ENCODE peak calls at places on chromosome 21, in eight cellular contexts. One of them, this sample, is unnamed.

GRCh38 chr21:14259669-14260458 is 43.9 kb downstream of the RBM11 start:
- DNase-seq in CD8-positive, alpha-beta T cell: no peak
- DNase-seq in psoas muscle: no peak
- DNase-seq in prostate gland: no peak
- DNase-seq in colonic mucosa: peak; percentile 30
- DNase-seq in naive thymus-derived CD4-positive, alpha-beta T cell: no peak
- DNase-seq in tibial artery: no peak
- DNase-seq in A673: peak; percentile 78
- DNase-seq in this sample: no peak

GRCh38 chr21:31505975-31506374 is 153.5 kb upstream of the SOD1 start:
- DNase-seq in CD8-positive, alpha-beta T cell: no peak
- DNase-seq in A673: peak; percentile 58
- DNase-seq in naive thymus-derived CD4-positive, alpha-beta T cell: no peak
- DNase-seq in tibial artery: no peak
- DNase-seq in psoas muscle: no peak
- DNase-seq in prostate gland: no peak
- DNase-seq in colonic mucosa: no peak
- DNase-seq in this sample: no peak

GRCh38 chr21:31624961-31625491 is 34.5 kb upstream of the SOD1 start:
- DNase-seq in psoas muscle: no peak
- DNase-seq in CD8-positive, alpha-beta T cell: no peak
- DNase-seq in A673: no peak
- DNase-seq in tibial artery: no peak
- DNase-seq in colonic mucosa: no peak
- DNase-seq in naive thymus-derived CD4-positive, alpha-beta T cell: no peak
- DNase-seq in prostate gland: no peak
- DNase-seq in this sample: no peak

GRCh38 chr21:40095477-40095876 is 228.2 kb downstream of the PCP4 start:
- DNase-seq in tibial artery: no peak
- DNase-seq in naive thymus-derived CD4-positive, alpha-beta T cell: no peak
- DNase-seq in psoas muscle: no peak
- DNase-seq in CD8-positive, alpha-beta T cell: no peak
- DNase-seq in prostate gland: no peak
- DNase-seq in colonic mucosa: no peak
- DNase-seq in A673: no peak
- DNase-seq in this sample: no peak

GRCh38 chr21:31294691-31295090 is 49.4 kb downstream of the TIAM1 start:
- DNase-seq in naive thymus-derived CD4-positive, alpha-beta T cell: no peak
- DNase-seq in colonic mucosa: no peak
- DNase-seq in psoas muscle: no peak
- DNase-seq in CD8-positive, alpha-beta T cell: no peak
- DNase-seq in prostate gland: no peak
- DNase-seq in A673: no peak
- DNase-seq in tibial artery: no peak
- DNase-seq in this sample: no peak

GRCh38 chr21:25496825-25497482 is 110.3 kb downstream of the MRPL39 start:
- DNase-seq in tibial artery: no peak
- DNase-seq in psoas muscle: no peak
- DNase-seq in A673: no peak
- DNase-seq in naive thymus-derived CD4-positive, alpha-beta T cell: no peak
- DNase-seq in CD8-positive, alpha-beta T cell: no peak
- DNase-seq in prostate gland: no peak
- DNase-seq in colonic mucosa: no peak
- DNase-seq in this sample: no peak

GRCh38 chr21:37393030-37393429 is 26.5 kb downstream of the DYRK1A start:
- DNase-seq in psoas muscle: no peak
- DNase-seq in prostate gland: no peak
- DNase-seq in colonic mucosa: no peak
- DNase-seq in A673: no peak
- DNase-seq in CD8-positive, alpha-beta T cell: no peak
- DNase-seq in tibial artery: no peak
- DNase-seq in naive thymus-derived CD4-positive, alpha-beta T cell: no peak
- DNase-seq in this sample: no peak

GRCh38 chr21:14737922-14738321 is 191.8 kb upstream of the SAMSN1 start:
- DNase-seq in A673: peak; percentile 69
- DNase-seq in prostate gland: peak; percentile 45
- DNase-seq in tibial artery: no peak
- DNase-seq in CD8-positive, alpha-beta T cell: peak; percentile 40
- DNase-seq in naive thymus-derived CD4-positive, alpha-beta T cell: peak; percentile 54
- DNase-seq in psoas muscle: no peak
- DNase-seq in colonic mucosa: peak; percentile 82
- DNase-seq in this sample: peak; percentile 17

GRCh38 chr21:14833952-14834351 is 230.8 kb downstream of the NRIP1 start:
- DNase-seq in A673: no peak
- DNase-seq in prostate gland: no peak
- DNase-seq in colonic mucosa: no peak
- DNase-seq in CD8-positive, alpha-beta T cell: no peak
- DNase-seq in naive thymus-derived CD4-positive, alpha-beta T cell: no peak
- DNase-seq in tibial artery: no peak
- DNase-seq in psoas muscle: no peak
- DNase-seq in this sample: no peak

GRCh38 chr21:25639922-25640670 is 1.0 kb downstream of the JAM2 start:
- DNase-seq in CD8-positive, alpha-beta T cell: no peak
- DNase-seq in naive thymus-derived CD4-positive, alpha-beta T cell: no peak
- DNase-seq in tibial artery: no peak
- DNase-seq in colonic mucosa: peak; percentile 22
- DNase-seq in psoas muscle: peak; percentile 23
- DNase-seq in A673: peak; percentile 18
- DNase-seq in prostate gland: peak; percentile 5
- DNase-seq in this sample: peak; percentile 36

GRCh38 chr21:34357889-34358288 is 5.9 kb upstream of the KCNE2 start:
- DNase-seq in prostate gland: no peak
- DNase-seq in CD8-positive, alpha-beta T cell: no peak
- DNase-seq in tibial artery: no peak
- DNase-seq in A673: no peak
- DNase-seq in colonic mucosa: no peak
- DNase-seq in naive thymus-derived CD4-positive, alpha-beta T cell: no peak
- DNase-seq in psoas muscle: no peak
- DNase-seq in this sample: no peak

GRCh38 chr21:37800496-37801061 is 115.7 kb downstream of the KCNJ6 start:
- DNase-seq in tibial artery: no peak
- DNase-seq in prostate gland: no peak
- DNase-seq in psoas muscle: no peak
- DNase-seq in CD8-positive, alpha-beta T cell: no peak
- DNase-seq in colonic mucosa: no peak
- DNase-seq in A673: no peak
- DNase-seq in naive thymus-derived CD4-positive, alpha-beta T cell: no peak
- DNase-seq in this sample: no peak

GRCh38 chr21:23887709-23888303 is 1719.5 kb downstream of the MRPL39 start:
- DNase-seq in tibial artery: no peak
- DNase-seq in naive thymus-derived CD4-positive, alpha-beta T cell: peak; percentile 32
- DNase-seq in A673: no peak
- DNase-seq in CD8-positive, alpha-beta T cell: peak; percentile 53
- DNase-seq in psoas muscle: no peak
- DNase-seq in prostate gland: no peak
- DNase-seq in colonic mucosa: no peak
- DNase-seq in this sample: no peak

GRCh38 chr21:36973986-36974850 is 7.7 kb upstream of the HLCS start:
- DNase-seq in tibial artery: no peak
- DNase-seq in prostate gland: no peak
- DNase-seq in A673: no peak
- DNase-seq in colonic mucosa: no peak
- DNase-seq in naive thymus-derived CD4-positive, alpha-beta T cell: no peak
- DNase-seq in CD8-positive, alpha-beta T cell: no peak
- DNase-seq in psoas muscle: no peak
- DNase-seq in this sample: no peak

GRCh38 chr21:31872452-31873274 is at the start of gene HUNK:
- DNase-seq in naive thymus-derived CD4-positive, alpha-beta T cell: no peak
- DNase-seq in psoas muscle: peak; percentile 34
- DNase-seq in CD8-positive, alpha-beta T cell: no peak
- DNase-seq in tibial artery: no peak
- DNase-seq in colonic mucosa: peak; percentile 68
- DNase-seq in A673: peak; percentile 59
- DNase-seq in prostate gland: peak; percentile 36
- DNase-seq in this sample: no peak

GRCh38 chr21:38171723-38172344 is 85.0 kb upstream of the KCNJ15 start:
- DNase-seq in prostate gland: no peak
- DNase-seq in colonic mucosa: no peak
- DNase-seq in tibial artery: no peak
- DNase-seq in A673: no peak
- DNase-seq in CD8-positive, alpha-beta T cell: no peak
- DNase-seq in psoas muscle: no peak
- DNase-seq in naive thymus-derived CD4-positive, alpha-beta T cell: no peak
- DNase-seq in this sample: no peak

GRCh38 chr21:27108228-27108627 is 141.3 kb upstream of the ADAMTS5 start:
- DNase-seq in prostate gland: no peak
- DNase-seq in A673: no peak
- DNase-seq in CD8-positive, alpha-beta T cell: no peak
- DNase-seq in colonic mucosa: no peak
- DNase-seq in tibial artery: no peak
- DNase-seq in naive thymus-derived CD4-positive, alpha-beta T cell: no peak
- DNase-seq in psoas muscle: no peak
- DNase-seq in this sample: no peak

GRCh38 chr21:27759091-27759659 is 792.3 kb upstream of the ADAMTS5 start:
- DNase-seq in naive thymus-derived CD4-positive, alpha-beta T cell: no peak
- DNase-seq in colonic mucosa: peak; percentile 32
- DNase-seq in CD8-positive, alpha-beta T cell: no peak
- DNase-seq in prostate gland: no peak
- DNase-seq in tibial artery: no peak
- DNase-seq in A673: no peak
- DNase-seq in psoas muscle: no peak
- DNase-seq in this sample: no peak

GRCh38 chr21:29194342-29194741 is 63.9 kb downstream of the MAP3K7CL start:
- DNase-seq in tibial artery: no peak
- DNase-seq in naive thymus-derived CD4-positive, alpha-beta T cell: no peak
- DNase-seq in prostate gland: no peak
- DNase-seq in A673: no peak
- DNase-seq in psoas muscle: no peak
- DNase-seq in colonic mucosa: no peak
- DNase-seq in CD8-positive, alpha-beta T cell: no peak
- DNase-seq in this sample: no peak
- H3K27ac ChIP-seq in tibial artery: no peak overlapping the region
- H3K27ac ChIP-seq in naive thymus-derived CD4-positive, alpha-beta T cell: no peak overlapping the region
- H3K27ac ChIP-seq in prostate gland: no peak overlapping the region
- H3K27ac ChIP-seq in A673: peak overlapping the region; percentile 83
- H3K27ac ChIP-seq in psoas muscle: no peak overlapping the region
- H3K27ac ChIP-seq in colonic mucosa: no peak overlapping the region
- H3K27ac ChIP-seq in CD8-positive, alpha-beta T cell: no peak overlapping the region
- H3K27ac ChIP-seq in this sample: no peak overlapping the region

DNA sequence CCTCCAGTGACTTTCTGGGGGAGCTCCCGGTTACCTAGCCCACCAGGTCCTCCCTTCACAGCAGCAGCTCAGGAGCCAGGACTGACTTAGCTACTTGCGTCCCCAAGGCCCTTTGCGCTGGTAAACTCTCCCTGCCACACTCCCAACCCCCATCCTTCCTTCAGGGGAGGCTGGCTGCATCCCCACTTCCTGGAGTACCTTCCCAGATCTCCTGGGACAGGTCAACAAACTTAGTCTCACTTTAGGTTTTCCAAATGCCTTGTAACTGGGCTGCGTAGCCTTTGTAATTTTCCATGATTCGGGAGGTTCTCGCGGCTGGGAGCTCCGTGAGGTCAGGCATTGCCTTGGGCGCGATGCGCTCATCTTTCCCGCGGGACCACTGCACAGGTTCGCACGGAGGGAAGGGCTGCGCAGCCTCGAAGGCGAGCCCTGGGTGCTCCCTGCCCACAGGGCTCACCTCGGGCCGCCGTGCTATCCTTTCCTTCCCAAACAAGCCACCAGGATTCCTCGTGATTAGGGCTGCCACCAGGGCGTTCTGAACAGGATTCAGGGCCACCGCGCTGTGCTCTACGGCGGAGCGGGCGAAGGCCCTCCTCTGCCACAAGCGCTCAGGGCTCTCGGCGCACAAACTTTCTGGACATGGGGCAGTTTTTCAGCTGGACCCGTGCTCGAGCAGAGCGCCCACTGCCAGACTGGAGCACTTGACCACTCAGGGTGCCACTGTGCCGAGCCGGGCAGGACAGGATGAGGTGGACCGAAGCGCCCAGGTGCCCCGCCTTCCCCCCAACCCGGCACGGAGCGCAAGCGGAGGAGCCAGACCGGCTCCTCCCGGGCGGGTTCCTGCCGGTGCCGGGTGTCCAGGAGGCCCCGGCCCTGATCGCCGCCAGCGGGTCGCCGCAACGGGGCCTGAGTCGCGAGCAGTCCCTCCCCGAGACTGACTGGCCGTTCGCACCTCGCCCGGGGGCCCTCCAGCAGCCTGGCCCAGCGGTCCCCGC is 1.1 kb downstream of the TMPRSS2 start:
- DNase-seq in A673: no peak
- DNase-seq in psoas muscle: no peak
- DNase-seq in tibial artery: no peak
- DNase-seq in CD8-positive, alpha-beta T cell: no peak
- DNase-seq in prostate gland: no peak
- DNase-seq in naive thymus-derived CD4-positive, alpha-beta T cell: no peak
- DNase-seq in colonic mucosa: peak; percentile 73
- DNase-seq in this sample: no peak
- H3K27me3 ChIP-seq in A673: peaks cover 51% of the 10 kb centered on the region
- H3K27me3 ChIP-seq in psoas muscle: no peaks in the 10 kb centered on the region
- H3K27me3 ChIP-seq in tibial artery: no peaks in the 10 kb centered on the region
- H3K27me3 ChIP-seq in CD8-positive, alpha-beta T cell: peaks cover 7% of the 10 kb centered on the region
- H3K27me3 ChIP-seq in prostate gland: no peaks in the 10 kb centered on the region
- H3K27me3 ChIP-seq in naive thymus-derived CD4-positive, alpha-beta T cell: no peaks in the 10 kb centered on the region
- H3K27me3 ChIP-seq in colonic mucosa: peaks cover 10% of the 10 kb centered on the region
- H3K27me3 ChIP-seq in this sample: peaks cover 44% of the 10 kb centered on the region

DNA sequence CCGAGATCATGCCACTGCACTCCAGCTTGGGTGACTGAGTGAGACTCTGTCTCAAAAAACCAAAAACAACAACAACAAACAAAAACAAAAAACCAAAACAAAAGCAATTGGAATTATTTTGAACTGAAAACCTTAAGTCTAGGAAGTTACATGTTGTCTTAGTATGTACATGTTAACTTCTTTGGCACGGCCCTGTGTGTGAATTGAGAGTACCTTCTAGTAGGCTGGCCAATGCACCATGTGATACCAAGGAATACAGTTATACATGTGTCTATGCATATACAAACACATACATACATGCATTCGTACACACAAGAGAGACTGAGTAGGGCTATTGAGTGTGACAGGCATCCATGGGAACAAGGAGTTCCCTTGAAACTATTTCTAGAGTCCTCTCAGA is 18.6 kb downstream of the TPTE start:
- DNase-seq in colonic mucosa: no peak
- DNase-seq in A673: no peak
- DNase-seq in prostate gland: no peak
- DNase-seq in CD8-positive, alpha-beta T cell: no peak
- DNase-seq in tibial artery: no peak
- DNase-seq in naive thymus-derived CD4-positive, alpha-beta T cell: no peak
- DNase-seq in psoas muscle: no peak
- DNase-seq in this sample: no peak
- H3K4me3 ChIP-seq in colonic mucosa: no peak overlapping the region
- H3K4me3 ChIP-seq in A673: no peak overlapping the region
- H3K4me3 ChIP-seq in prostate gland: no peak overlapping the region
- H3K4me3 ChIP-seq in CD8-positive, alpha-beta T cell: no peak overlapping the region
- H3K4me3 ChIP-seq in tibial artery: no peak overlapping the region
- H3K4me3 ChIP-seq in naive thymus-derived CD4-positive, alpha-beta T cell: no peak overlapping the region
- H3K4me3 ChIP-seq in psoas muscle: no peak overlapping the region
- H3K4me3 ChIP-seq in this sample: no peak overlapping the region

GRCh38 chr21:22062472-22063139 is 1064.4 kb downstream of the NCAM2 start:
- DNase-seq in A673: no peak
- DNase-seq in psoas muscle: no peak
- DNase-seq in colonic mucosa: peak; percentile 47
- DNase-seq in prostate gland: no peak
- DNase-seq in CD8-positive, alpha-beta T cell: no peak
- DNase-seq in naive thymus-derived CD4-positive, alpha-beta T cell: no peak
- DNase-seq in tibial artery: no peak
- DNase-seq in this sample: no peak
- H3K27ac ChIP-seq in A673: no peak overlapping the region
- H3K27ac ChIP-seq in psoas muscle: no peak overlapping the region
- H3K27ac ChIP-seq in colonic mucosa: peak overlapping the region; percentile 70
- H3K27ac ChIP-seq in prostate gland: no peak overlapping the region
- H3K27ac ChIP-seq in CD8-positive, alpha-beta T cell: no peak overlapping the region
- H3K27ac ChIP-seq in naive thymus-derived CD4-positive, alpha-beta T cell: no peak overlapping the region
- H3K27ac ChIP-seq in tibial artery: no peak overlapping the region
- H3K27ac ChIP-seq in this sample: no peak overlapping the region

This sample was measured in adrenal gland.